ENCODE peak calls at places on chromosomes 11 and 22, in seven cellular contexts. T is neuronal stem cell, U is mesendoderm, W is mesenchymal stem cell, H is trophoblast cell, F is IMR-90, B is H1. M is an unnamed sample.

GRCh38 chr11:102430158-102430836 is 22.3 kb downstream of the TMEM123 start:
- DNase-seq in T (no peak), U (no peak), W (no peak), H (no peak), F (peak), B (no peak), M (no peak)

GRCh38 chr11:45390407-45390806 is 104.3 kb upstream of the SYT13 start:
- DNase-seq in T (no peak), U (no peak), W (peak), H (no peak), F (no peak), B (no peak), M (no peak)

GRCh38 chr11:8218409-8218808 is 45.3 kb downstream of the LMO1 start:
- DNase-seq in T (no peak), U (no peak), W (no peak), H (no peak), F (no peak), B (no peak), M (no peak)

GRCh38 chr11:95682552-95682951 is 107.0 kb downstream of the FAM76B start:
- DNase-seq in T (no peak), U (no peak), W (no peak), H (no peak), F (peak), B (no peak), M (no peak)

GRCh38 chr11:68142028-68142412 is 20.8 kb upstream of the CHKA start:
- DNase-seq in T (no peak), U (no peak), W (no peak), H (no peak), F (no peak), B (no peak), M (no peak)

GRCh38 chr11:69257134-69257533 is 36.8 kb upstream of the MYEOV start:
- DNase-seq in T (no peak), U (no peak), W (no peak), H (no peak), F (no peak), B (no peak), M (no peak)

GRCh38 chr22:39422721-39423120 is 23.1 kb downstream of the TAB1 start:
- DNase-seq in T (no peak), U (no peak), W (no peak), H (no peak), F (no peak), B (no peak), M (no peak)

GRCh38 chr22:38802671-38803121 is 8.8 kb upstream of the DNAL4 start:
- DNase-seq in T (no peak), U (peak), W (peak), H (peak), F (peak), B (peak), M (peak)

DNA sequence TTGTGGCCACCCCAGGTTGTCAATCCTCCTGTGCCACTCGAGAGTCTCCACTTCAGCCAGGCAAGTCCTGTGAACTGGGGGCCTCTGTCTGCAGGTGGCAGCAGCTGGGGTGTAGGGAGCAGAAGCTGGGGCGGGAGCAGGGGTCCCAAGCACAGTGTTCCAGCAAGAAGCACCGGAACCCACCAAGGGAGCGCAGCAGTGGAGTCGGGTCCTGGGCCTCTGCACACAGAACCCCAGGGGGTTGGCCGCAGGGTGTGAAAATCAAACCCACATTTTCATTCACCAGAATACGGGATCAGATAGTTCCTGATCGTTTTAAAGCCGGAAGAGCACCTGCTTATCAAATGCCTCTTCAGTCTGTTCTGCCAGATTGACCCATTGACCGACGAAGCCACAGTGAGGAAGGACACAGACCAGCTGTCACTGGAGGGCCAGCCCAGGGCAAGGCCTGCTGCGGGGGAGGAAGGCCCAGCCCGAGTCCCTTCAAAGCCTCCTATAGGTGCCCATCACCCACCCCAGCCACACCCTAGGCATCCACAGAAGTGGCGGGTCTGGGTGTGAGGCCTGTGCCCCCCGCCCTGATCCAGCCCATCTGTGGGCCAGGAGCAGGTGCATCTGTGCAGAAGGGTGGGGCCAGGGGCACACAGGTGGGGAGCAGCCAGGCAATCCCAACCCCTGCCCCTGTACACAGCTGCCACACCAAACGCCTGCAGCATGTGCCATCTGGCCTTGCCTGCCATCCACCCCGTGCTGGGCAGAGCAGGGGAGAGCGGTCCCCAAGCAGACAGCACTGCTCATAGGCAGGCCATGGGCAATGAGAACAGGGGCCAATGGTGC is 34.1 kb downstream of the RSPH14 start:
- DNase-seq in T (no peak), U (no peak), W (no peak), H (no peak), F (no peak), B (no peak), M (no peak)
- H3K4ac ChIP-seq in T (no peak), U (no peak), W (no peak), H (no peak), F (no peak), B (no peak), M (no peak)

GRCh38 chr11:106706355-106706754 is 311.9 kb downstream of the GUCY1A2 start:
- DNase-seq in T (no peak), U (no peak), W (peak), H (no peak), F (peak), B (no peak), M (no peak)
- H3K4ac ChIP-seq in T (no peak), U (no peak), W (no peak), H (no peak), F (no peak), B (no peak), M (no peak)

DNA sequence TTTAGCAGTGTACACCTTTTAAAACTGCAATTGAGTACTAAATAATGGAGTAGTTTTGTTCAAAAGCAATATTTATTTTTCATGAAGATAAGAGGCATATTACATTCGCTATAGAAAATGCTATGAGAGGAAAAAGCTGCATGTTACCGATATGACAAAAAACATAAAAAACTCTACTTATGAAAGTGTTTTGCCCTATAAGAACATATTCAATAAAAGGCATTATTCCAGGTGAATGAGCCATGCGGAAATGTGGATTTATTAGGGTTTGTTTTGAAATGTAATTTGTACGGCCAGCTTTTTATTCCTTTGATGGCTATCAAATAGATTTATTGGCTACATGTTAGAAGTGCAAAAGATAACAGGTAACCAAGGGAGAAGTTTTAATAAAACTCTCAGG is 129.3 kb upstream of the DDI1 start:
- DNase-seq in T (no peak), U (no peak), W (no peak), H (no peak), F (no peak), B (no peak), M (no peak)
- H3K4ac ChIP-seq in T (no peak), U (no peak), W (no peak), H (no peak), F (no peak), B (no peak), M (no peak)

GRCh38 chr11:94326947-94327346 is 22.6 kb downstream of the IZUMO1R start:
- DNase-seq in T (no peak), U (no peak), W (no peak), H (no peak), F (no peak), B (no peak), M (no peak)
- H3K4ac ChIP-seq in T (no peak), U (no peak), W (no peak), H (no peak), F (no peak), B (no peak), M (no peak)

DNA sequence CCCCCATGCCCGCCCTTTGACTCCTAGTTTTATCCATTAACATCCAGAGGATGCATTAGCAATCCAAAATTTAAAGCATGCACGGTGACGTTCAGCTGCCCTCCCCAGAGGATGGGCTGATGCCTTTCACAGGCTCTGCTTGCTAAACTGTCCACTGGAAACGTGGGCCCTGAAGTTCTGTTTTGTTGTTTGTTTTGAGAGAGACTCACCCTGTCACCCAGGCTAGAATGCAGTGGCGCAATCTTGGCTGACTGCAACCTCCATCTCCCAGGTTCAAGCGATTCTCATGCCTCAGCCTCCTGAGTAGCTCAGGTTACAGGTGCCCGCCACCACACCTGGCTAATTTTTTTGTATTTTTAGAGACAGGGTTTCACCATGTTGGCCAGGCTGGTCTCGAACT is 39.3 kb downstream of the NFRKB start:
- DNase-seq in T (no peak), U (no peak), W (no peak), H (peak), F (no peak), B (no peak), M (no peak)
- H3K4ac ChIP-seq in T (no peak), U (no peak), W (no peak), H (no peak), F (no peak), B (no peak), M (no peak)

GRCh38 chr11:58471892-58472291 is 29.9 kb upstream of the OR5B12 start:
- DNase-seq in T (no peak), U (peak), W (no peak), H (no peak), F (no peak), B (no peak), M (no peak)

GRCh38 chr11:58465690-58466089 is 23.7 kb upstream of the OR5B12 start:
- DNase-seq in T (no peak), U (no peak), W (no peak), H (no peak), F (no peak), B (no peak), M (no peak)

GRCh38 chr11:58466293-58466692 is 24.3 kb upstream of the OR5B12 start:
- DNase-seq in T (no peak), U (no peak), W (no peak), H (no peak), F (peak), B (no peak), M (no peak)
- H3K4ac ChIP-seq in T (no peak), U (no peak), W (no peak), H (no peak), F (peak), B (no peak), M (no peak)

GRCh38 chr22:22487869-22488597 is 20.5 kb downstream of the ZNF280B start:
- DNase-seq in T (no peak), U (no peak), W (no peak), H (peak), F (no peak), B (no peak), M (no peak)
- H3K4ac ChIP-seq in T (no peak), U (no peak), W (no peak), H (no peak), F (no peak), B (no peak), M (no peak)

DNA sequence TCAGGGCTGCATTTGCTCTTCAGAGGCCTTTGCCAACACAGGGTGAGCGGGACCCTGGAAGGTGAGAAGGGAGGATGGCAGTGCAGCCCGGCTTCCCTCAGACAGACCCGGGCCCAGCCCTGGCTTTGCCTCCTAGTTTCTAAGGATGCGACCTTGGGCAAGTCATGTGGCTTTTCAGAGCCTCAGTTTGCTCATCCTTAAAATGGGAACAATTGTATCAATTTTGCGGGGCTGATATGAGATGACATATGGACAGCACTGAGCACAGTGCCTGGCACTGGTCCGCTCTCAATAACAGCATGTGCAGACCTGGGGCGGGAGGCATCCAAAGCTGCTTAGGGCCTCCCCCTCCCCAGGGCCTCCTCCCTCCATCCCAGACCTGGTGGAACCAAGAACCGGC is 74.7 kb upstream of the THY1 start:
- DNase-seq in T (no peak), U (no peak), W (no peak), H (no peak), F (no peak), B (no peak), M (no peak)
- H3K4ac ChIP-seq in T (no peak), U (no peak), W (no peak), H (no peak), F (no peak), B (no peak), M (no peak)

M was measured in H9.